ENCODE peak calls at places on chromosomes 7 and 10, in seven cellular contexts. Y is RWPE1, U is upper lobe of left lung, H is GM23338, P is K562, J is A549, E is neural crest cell. V is an unnamed sample.

GRCh38 chr10:133349577-133350011 is 2.4 kb downstream of the PRAP1 start:
- DNase-seq in Y (no peak), U (peak; percentile 72), H (no peak), P (no peak), J (no peak), E (no peak), V (no peak)

GRCh38 chr10:16931919-16932318 is 114.7 kb upstream of the RSU1 start:
- DNase-seq in Y (no peak), U (no peak), H (no peak), P (no peak), J (no peak), E (no peak), V (no peak)

GRCh38 chr10:129963831-129964501 is at the start of gene EBF3:
- DNase-seq in Y (peak; percentile 49), U (peak; percentile 91), H (peak; percentile 92), P (peak; percentile 22), J (peak; percentile 31), E (peak; percentile 75), V (peak; percentile 91)

GRCh38 chr7:3179456-3179855 is 121.6 kb upstream of the SDK1 start:
- DNase-seq in Y (no peak), U (no peak), H (no peak), P (no peak), J (no peak), E (no peak), V (no peak)

GRCh38 chr7:48366096-48366495 is 194.8 kb downstream of the ABCA13 start:
- DNase-seq in Y (peak; percentile 82), U (no peak), H (no peak), P (no peak), J (no peak), E (no peak), V (no peak)

GRCh38 chr10:133123746-133124356 is 36.1 kb downstream of the ADGRA1 start:
- DNase-seq in Y (no peak), U (peak; percentile 61), H (no peak), P (no peak), J (no peak), E (no peak), V (no peak)

GRCh38 chr7:140213684-140214074 is 36.9 kb upstream of the KDM7A start:
- DNase-seq in Y (no peak), U (no peak), H (no peak), P (no peak), J (no peak), E (no peak), V (no peak)

GRCh38 chr10:114917927-114918672 is 19.9 kb upstream of the TRUB1 start:
- DNase-seq in Y (peak; percentile 63), U (no peak), H (peak; percentile 64), P (no peak), J (peak; percentile 63), E (no peak), V (no peak)

GRCh38 chr7:51295435-51296269 is 21.0 kb downstream of the COBL start:
- DNase-seq in Y (no peak), U (no peak), H (no peak), P (no peak), J (peak; percentile 41), E (no peak), V (no peak)

GRCh38 chr10:818010-818409 is 113.5 kb downstream of the LARP4B start:
- DNase-seq in Y (no peak), U (no peak), H (no peak), P (no peak), J (no peak), E (no peak), V (no peak)

GRCh38 chr7:44867073-44867990 is 18.0 kb downstream of the PURB start:
- DNase-seq in Y (peak; percentile 71), U (no peak), H (no peak), P (peak; percentile 45), J (peak; percentile 66), E (no peak), V (no peak)

GRCh38 chr7:154566877-154567276 is 436.0 kb downstream of the PAXIP1 start:
- DNase-seq in Y (no peak), U (no peak), H (no peak), P (no peak), J (no peak), E (no peak), V (no peak)
- TF ChIP-seq CTCF in Y (no peak), U (no peak), H (no peak), P (peak; percentile 45), J (peak; percentile 7), E (peak; percentile 62), V (no peak)

GRCh38 chr10:7817576-7817975 is 729 bp upstream of the TAF3 start:
- DNase-seq in Y (no peak), U (no peak), H (peak; percentile 68), P (no peak), J (no peak), E (no peak), V (no peak)

GRCh38 chr10:7817984-7818294 is 366 bp upstream of the TAF3 start:
- DNase-seq in Y (peak; percentile 16), U (no peak), H (no peak), P (no peak), J (no peak), E (peak; percentile 2), V (no peak)

GRCh38 chr10:7818295-7819125 is at the start of gene TAF3:
- DNase-seq in Y (peak; percentile 83), U (peak; percentile 97), H (peak; percentile 99), P (peak; percentile 90), J (peak; percentile 88), E (peak; percentile 86), V (peak; percentile 96)

GRCh38 chr10:7824251-7824650 is 5.9 kb downstream of the TAF3 start:
- DNase-seq in Y (no peak), U (no peak), H (no peak), P (no peak), J (no peak), E (no peak), V (no peak)

GRCh38 chr10:7819126-7819470 is 793 bp downstream of the TAF3 start:
- DNase-seq in Y (peak; percentile 26), U (no peak), H (peak; percentile 67), P (peak; percentile 49), J (peak; percentile 44), E (peak; percentile 13), V (peak; percentile 32)
- TF ChIP-seq CTCF in Y (peak; percentile 39), U (no peak), H (peak; percentile 23), P (peak; percentile 43), J (peak; percentile 32), E (no peak), V (no peak)

DNA sequence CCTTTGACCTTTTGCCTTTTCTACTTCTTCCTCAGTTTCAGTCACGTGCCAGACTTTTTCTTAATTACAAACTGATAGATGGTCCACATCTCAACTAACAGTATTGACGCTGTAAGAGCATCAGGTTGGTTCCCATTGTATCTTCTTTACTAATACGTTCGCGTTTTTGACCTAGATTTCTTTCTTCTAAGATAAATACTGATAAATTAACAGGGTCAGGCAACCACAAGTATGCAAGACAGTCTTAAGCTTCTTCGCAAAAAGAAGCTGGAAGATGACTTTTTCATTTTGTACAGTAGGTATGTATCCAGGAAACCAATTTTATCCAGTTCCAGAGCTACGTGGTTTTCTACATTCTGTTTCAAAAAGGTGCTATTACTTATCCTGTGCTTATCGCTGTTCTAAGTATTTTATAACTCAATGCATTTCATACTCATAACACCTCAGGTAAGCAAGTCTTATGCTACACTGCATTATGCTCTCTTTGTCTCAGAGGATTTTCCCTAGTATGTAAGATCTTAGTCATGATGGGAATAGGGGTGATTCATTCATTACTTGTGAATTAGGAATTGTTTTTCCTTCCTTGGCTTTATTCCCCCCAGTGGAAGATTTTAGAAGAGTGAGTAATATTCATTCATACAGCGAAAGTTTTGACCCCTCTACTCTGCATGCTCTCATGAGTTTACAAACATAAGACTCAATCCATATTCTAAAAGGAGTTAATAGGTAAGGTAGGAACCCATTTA is 955 bp downstream of the DUS4L start:
- DNase-seq in Y (peak; percentile 77), U (no peak), H (peak; percentile 9), P (no peak), J (peak; percentile 19), E (no peak), V (no peak)
- TF ChIP-seq CTCF in Y (no peak), U (no peak), H (no peak), P (no peak), J (no peak), E (no peak), V (no peak)

DNA sequence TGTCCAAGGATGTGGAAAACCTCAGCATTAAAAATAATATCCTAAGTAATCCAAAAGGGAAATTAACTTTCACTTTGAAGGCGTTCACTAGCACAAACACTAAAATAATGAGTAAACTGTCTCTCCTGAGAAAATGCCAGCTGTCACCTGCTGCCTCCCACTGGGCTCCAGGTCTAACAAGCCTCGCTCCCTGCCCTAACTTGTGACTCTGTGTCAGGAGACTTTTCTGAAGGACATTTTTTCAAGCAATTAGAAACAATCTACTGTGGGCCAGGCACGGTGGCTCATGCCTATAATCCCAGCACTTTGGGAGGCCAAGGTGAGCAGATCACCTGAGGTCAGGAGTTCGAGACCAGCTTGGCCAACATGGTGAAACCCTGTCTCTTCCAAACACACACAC is 72.8 kb upstream of the GLCCI1 start:
- DNase-seq in Y (no peak), U (no peak), H (peak; percentile 43), P (no peak), J (no peak), E (no peak), V (no peak)
- TF ChIP-seq CTCF in Y (no peak), U (no peak), H (peak; percentile 25), P (no peak), J (no peak), E (no peak), V (no peak)

GRCh38 chr10:103926722-103927319 is 8.8 kb upstream of the STN1 start:
- DNase-seq in Y (no peak), U (no peak), H (peak; percentile 9), P (no peak), J (no peak), E (no peak), V (no peak)
- TF ChIP-seq CTCF in Y (no peak), U (no peak), H (no peak), P (no peak), J (no peak), E (no peak), V (no peak)

GRCh38 chr10:96047004-96047649 is 3.7 kb downstream of the CCNJ start:
- DNase-seq in Y (no peak), U (no peak), H (no peak), P (no peak), J (peak; percentile 21), E (no peak), V (no peak)
- TF ChIP-seq CTCF in Y (no peak), U (no peak), H (peak; percentile 41), P (peak; percentile 47), J (peak; percentile 12), E (no peak), V (no peak)

GRCh38 chr7:110397927-110398660 is 692.8 kb upstream of the LRRN3 start:
- DNase-seq in Y (no peak), U (no peak), H (peak; percentile 12), P (no peak), J (peak; percentile 4), E (no peak), V (no peak)
- TF ChIP-seq CTCF in Y (no peak), U (no peak), H (peak; percentile 51), P (no peak), J (no peak), E (no peak), V (no peak)

V was measured in heart left ventricle.